ENCODE peak calls at places on chromosomes 5 and 9, in seven cellular contexts. N is SK-N-SH treated with all-trans-retinoic acid at 6 μM for 48 hours; R is A549; Q is stimulated activated naive CD8-positive, alpha-beta T cell treated with anti-CD3 and anti-CD28 coated beads, Interleukin-15, amount 100 ng/mL, for 72 hours; P is GM12878; T is RWPE2; B is activated CD8-positive, alpha-beta memory T cell treated with anti-CD3 and anti-CD28 coated beads, Interleukin-2, amount 10 ng/mL, durations not matched to agents 7 days and 5 days. D is an unnamed sample.

GRCh38 chr5:163033656-163034055 is 403.7 kb upstream of the CCNG1 start:
- ATAC-seq in P (no peak), Q (no peak), N (no peak), B (no peak), R (no peak), T (no peak), D (no peak)

GRCh38 chr5:107486489-107486888 is 184.2 kb downstream of the EFNA5 start:
- ATAC-seq in N (no peak), P (peak), Q (peak), B (peak), T (peak), R (peak), D (peak)

GRCh38 chr5:139881145-139881733 is 85.6 kb downstream of the PSD2 start:
- ATAC-seq in T (no peak), N (no peak), P (no peak), Q (no peak), R (no peak), B (no peak), D (no peak)

GRCh38 chr5:94793816-94794198 is 175.3 kb downstream of the SLF1 start:
- ATAC-seq in P (peak), B (peak), T (peak), N (peak), R (no peak), Q (peak), D (peak)

GRCh38 chr5:55933377-55934116 is 61.2 kb downstream of the IL6ST start:
- ATAC-seq in R (peak), Q (peak), T (peak), B (no peak), N (no peak), P (peak), D (no peak)

GRCh38 chr5:14851067-14851422 is 20.5 kb downstream of the ANKH start:
- ATAC-seq in T (no peak), B (no peak), R (no peak), Q (no peak), P (no peak), N (no peak), D (no peak)

GRCh38 chr9:77978086-77978781 is 53.4 kb downstream of the GNAQ start:
- ATAC-seq in R (no peak), P (peak), Q (peak), B (peak), T (no peak), N (no peak), D (peak)

GRCh38 chr9:135098400-135099105 is 11.1 kb downstream of the OLFM1 start:
- ATAC-seq in N (no peak), R (peak), P (peak), Q (no peak), T (peak), B (no peak), D (no peak)

GRCh38 chr9:94949330-94949729 is 222.8 kb downstream of the AOPEP start:
- ATAC-seq in B (no peak), P (no peak), N (no peak), Q (no peak), R (no peak), T (no peak), D (no peak)

GRCh38 chr9:96169488-96169887 is 132.5 kb downstream of the HSD17B3 start:
- ATAC-seq in P (no peak), B (no peak), N (no peak), Q (no peak), T (no peak), R (peak), D (no peak)

GRCh38 chr9:75624984-75625383 is 265.5 kb upstream of the PCSK5 start:
- ATAC-seq in B (no peak), T (no peak), R (no peak), N (no peak), Q (no peak), P (no peak), D (no peak)

GRCh38 chr9:114482602-114483001 is 22.7 kb downstream of the WHRN start:
- ATAC-seq in B (no peak), R (no peak), N (no peak), Q (no peak), T (no peak), P (no peak), D (no peak)

GRCh38 chr9:33818167-33818831 is 1.3 kb downstream of the UBE2R2 start:
- ATAC-seq in R (peak), N (peak), T (no peak), P (peak), B (no peak), Q (no peak), D (peak)

GRCh38 chr5:55187370-55187769 is 14.4 kb upstream of the CDC20B start:
- ATAC-seq in P (no peak), Q (no peak), T (peak), R (peak), N (no peak), B (no peak), D (no peak)

GRCh38 chr5:76082790-76083554 is at the start of gene SV2C:
- ATAC-seq in N (peak), R (peak), P (peak), T (peak), B (peak), Q (peak), D (peak)

GRCh38 chr5:113090336-113091106 is 113.9 kb downstream of the DCP2 start:
- ATAC-seq in Q (peak), B (no peak), P (no peak), N (peak), T (peak), R (peak), D (no peak)

GRCh38 chr9:72726951-72727350 is 205.5 kb downstream of the TMC1 start:
- ATAC-seq in R (no peak), P (no peak), B (no peak), Q (no peak), N (no peak), T (no peak), D (no peak)

GRCh38 chr5:160485364-160486010 is 63.8 kb downstream of the PTTG1 start:
- ATAC-seq in N (no peak), P (peak), T (no peak), R (no peak), B (no peak), Q (no peak), D (no peak)

GRCh38 chr5:89988998-89989690 is 420.4 kb downstream of the CETN3 start:
- ATAC-seq in R (no peak), T (no peak), B (no peak), Q (no peak), P (no peak), N (no peak), D (no peak)

GRCh38 chr5:109857405-109858031 is 167.8 kb downstream of the MAN2A1 start:
- ATAC-seq in P (no peak), N (no peak), R (no peak), Q (peak), T (no peak), B (peak), D (peak)

GRCh38 chr9:27276182-27277030 is 20.5 kb downstream of the EQTN start:
- ATAC-seq in N (peak), T (peak), B (no peak), R (peak), Q (no peak), P (peak), D (no peak)

GRCh38 chr9:744790-745456 is 96.6 kb upstream of the DMRT1 start:
- ATAC-seq in B (no peak), N (no peak), Q (no peak), R (no peak), T (no peak), P (no peak), D (no peak)

GRCh38 chr5:124477577-124477976 is 268.9 kb downstream of the ZNF608 start:
- ATAC-seq in B (no peak), N (no peak), P (no peak), R (no peak), T (no peak), Q (no peak), D (no peak)

D was measured in activated T-helper 17 cell treated with anti-CD3 and anti-CD28 coated beads, Interleukin-2, amount 50 U/mL, for 72 hours.